ENCODE peak calls at places on chromosomes 12 and 14, in eight cellular contexts. S is gastrocnemius medialis, J is lower leg skin, W is endothelial cell of umbilical vein, R is heart left ventricle, D is A549, V is K562, C is breast epithelium. O is an unnamed sample.

GRCh38 chr14:30943694-30944093 is 69.3 kb downstream of the COCH start:
- DNase-seq in S (no peak), J (no peak), W (no peak), R (no peak), D (no peak), V (no peak), C (no peak), O (no peak)

GRCh38 chr14:74975059-74975810 is 19.8 kb upstream of the PGF start:
- DNase-seq in S (peak), J (no peak), W (no peak), R (peak), D (no peak), V (no peak), C (peak), O (peak)

GRCh38 chr14:95765016-95765415 is 51.1 kb upstream of the TCL1A start:
- DNase-seq in S (no peak), J (no peak), W (no peak), R (no peak), D (no peak), V (no peak), C (no peak), O (no peak)

GRCh38 chr12:53122961-53123468 is 19.7 kb downstream of the SOAT2 start:
- DNase-seq in S (no peak), J (no peak), W (no peak), R (no peak), D (peak), V (no peak), C (no peak), O (no peak)

GRCh38 chr12:48750215-48750614 is 33.7 kb upstream of the CCNT1 start:
- DNase-seq in S (no peak), J (no peak), W (no peak), R (no peak), D (no peak), V (no peak), C (no peak), O (no peak)

GRCh38 chr14:72054929-72055328 is 122.7 kb downstream of the RGS6 start:
- DNase-seq in S (no peak), J (no peak), W (no peak), R (no peak), D (no peak), V (no peak), C (no peak), O (no peak)

GRCh38 chr14:66284346-66284745 is 201.8 kb upstream of the CCDC196 start:
- DNase-seq in S (no peak), J (no peak), W (no peak), R (no peak), D (peak), V (no peak), C (no peak), O (no peak)

GRCh38 chr12:46468159-46468558 is 95.6 kb upstream of the SLC38A2 start:
- DNase-seq in S (peak), J (no peak), W (no peak), R (peak), D (peak), V (no peak), C (no peak), O (no peak)

GRCh38 chr12:78636253-78636855 is 228.2 kb upstream of the SYT1 start:
- DNase-seq in S (no peak), J (no peak), W (no peak), R (no peak), D (no peak), V (no peak), C (no peak), O (no peak)

GRCh38 chr12:91980345-91980744 is 165.3 kb downstream of the BTG1 start:
- DNase-seq in S (no peak), J (no peak), W (no peak), R (no peak), D (no peak), V (no peak), C (no peak), O (no peak)

GRCh38 chr14:77123381-77124344 is 17.9 kb downstream of the ZDHHC22 start:
- DNase-seq in S (peak), J (peak), W (no peak), R (peak), D (no peak), V (peak), C (peak), O (peak)

GRCh38 chr12:131436922-131437705 is 273.8 kb upstream of the SFSWAP start:
- DNase-seq in S (no peak), J (no peak), W (no peak), R (no peak), D (no peak), V (no peak), C (peak), O (no peak)

GRCh38 chr12:1660304-1661187 is 30.3 kb upstream of the ADIPOR2 start:
- DNase-seq in S (peak), J (peak), W (peak), R (no peak), D (peak), V (no peak), C (peak), O (peak)

GRCh38 chr14:39266589-39266870 is 32.8 kb downstream of the MIA2 start:
- DNase-seq in S (no peak), J (peak), W (no peak), R (peak), D (peak), V (no peak), C (peak), O (peak)

GRCh38 chr14:32560213-32560857 is 231.2 kb downstream of the AKAP6 start:
- DNase-seq in S (peak), J (peak), W (peak), R (peak), D (peak), V (peak), C (no peak), O (no peak)

GRCh38 chr12:94721173-94721572 is 70.8 kb upstream of the TMCC3 start:
- DNase-seq in S (no peak), J (no peak), W (no peak), R (no peak), D (no peak), V (no peak), C (no peak), O (no peak)

GRCh38 chr12:6928703-6929407 is 1.1 kb downstream of the ATN1 start:
- DNase-seq in S (no peak), J (no peak), W (no peak), R (no peak), D (no peak), V (no peak), C (no peak), O (no peak)
- TF ChIP-seq POLR2A in S (no peak), J (no peak), W (no peak), R (no peak), D (no peak), V (no peak), C (no peak), O (no peak)

GRCh38 chr14:91417134-91417982 is at the start of gene CCDC88C:
- DNase-seq in S (no peak), J (no peak), W (peak), R (peak), D (peak), V (peak), C (peak), O (peak)

GRCh38 chr14:91417983-91418386 is 365 bp upstream of the CCDC88C start:
- DNase-seq in S (no peak), J (no peak), W (no peak), R (no peak), D (peak), V (peak), C (no peak), O (peak)

GRCh38 chr14:91415794-91416743 is 1.6 kb downstream of the CCDC88C start:
- DNase-seq in S (no peak), J (no peak), W (peak), R (no peak), D (no peak), V (peak), C (no peak), O (no peak)

GRCh38 chr14:91418387-91419043 is 895 bp upstream of the CCDC88C start:
- DNase-seq in S (peak), J (peak), W (peak), R (peak), D (peak), V (peak), C (peak), O (peak)

GRCh38 chr14:91416744-91417133 is 881 bp downstream of the CCDC88C start:
- DNase-seq in S (no peak), J (no peak), W (peak), R (no peak), D (no peak), V (peak), C (no peak), O (no peak)
- H3K4me3 ChIP-seq in S (peak), J (peak), W (peak), R (peak), D (peak), V (peak), C (peak), O (peak)

GRCh38 chr12:116910645-116911449 is at the start of gene FBXW8:
- DNase-seq in S (peak), J (peak), W (peak), R (peak), D (peak), V (peak), C (peak), O (peak)
- TF ChIP-seq POLR2A in S (peak), J (no peak), W (peak), R (peak), D (peak), V (peak), C (no peak), O (peak)

GRCh38 chr12:68119724-68120211 is 39.8 kb downstream of the IFNG start:
- DNase-seq in S (no peak), J (no peak), W (no peak), R (no peak), D (no peak), V (no peak), C (no peak), O (no peak)

GRCh38 chr12:68121143-68121542 is 38.4 kb downstream of the IFNG start:
- DNase-seq in S (no peak), J (no peak), W (no peak), R (no peak), D (no peak), V (no peak), C (no peak), O (no peak)

GRCh38 chr12:68119250-68119649 is 40.3 kb downstream of the IFNG start:
- DNase-seq in S (no peak), J (no peak), W (no peak), R (no peak), D (no peak), V (no peak), C (no peak), O (no peak)

GRCh38 chr12:68122236-68122920 is 37.2 kb downstream of the IFNG start:
- DNase-seq in S (no peak), J (no peak), W (no peak), R (no peak), D (no peak), V (no peak), C (no peak), O (no peak)

DNA sequence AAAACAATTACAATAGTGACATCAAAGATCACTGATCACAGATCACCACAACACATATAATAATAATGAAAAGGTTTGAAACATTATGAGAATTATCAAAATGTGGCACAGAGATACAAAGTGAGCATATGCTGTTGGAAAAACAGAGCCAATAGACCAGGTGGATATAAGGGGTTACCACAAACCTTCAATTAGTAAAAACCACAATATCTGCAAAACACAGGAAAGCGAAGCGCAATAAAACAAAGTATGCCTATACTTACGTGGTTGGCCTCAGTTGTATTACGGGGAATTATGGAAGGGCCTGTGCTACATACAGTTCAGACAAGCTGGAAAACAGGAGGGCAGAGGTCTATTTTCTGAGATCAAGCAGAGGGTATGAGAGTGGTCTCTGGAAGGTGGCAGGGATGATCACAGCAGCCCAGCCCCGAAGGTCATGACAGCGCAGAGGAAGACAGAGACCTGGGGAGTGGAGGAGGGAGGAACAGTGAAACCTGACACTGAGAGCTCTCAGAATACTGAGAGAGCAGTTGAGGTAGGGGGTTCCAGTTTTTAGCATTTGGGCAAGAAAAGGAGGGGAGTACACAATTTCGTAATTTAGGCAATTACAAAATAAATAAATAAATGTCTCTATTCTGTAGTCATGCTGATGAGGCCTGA is 41.3 kb downstream of the IFNG start:
- DNase-seq in S (no peak), J (no peak), W (no peak), R (no peak), D (no peak), V (no peak), C (no peak), O (no peak)
- H3K4me3 ChIP-seq in S (no peak), J (no peak), W (no peak), R (no peak), D (no peak), V (no peak), C (no peak), O (no peak)

GRCh38 chr12:75660805-75661404 is 149.5 kb upstream of the KRR1 start:
- DNase-seq in S (no peak), J (no peak), W (peak), R (no peak), D (peak), V (no peak), C (no peak), O (no peak)
- TF ChIP-seq POLR2A in S (no peak), J (no peak), W (no peak), R (no peak), D (no peak), V (no peak), C (no peak), O (no peak)

DNA sequence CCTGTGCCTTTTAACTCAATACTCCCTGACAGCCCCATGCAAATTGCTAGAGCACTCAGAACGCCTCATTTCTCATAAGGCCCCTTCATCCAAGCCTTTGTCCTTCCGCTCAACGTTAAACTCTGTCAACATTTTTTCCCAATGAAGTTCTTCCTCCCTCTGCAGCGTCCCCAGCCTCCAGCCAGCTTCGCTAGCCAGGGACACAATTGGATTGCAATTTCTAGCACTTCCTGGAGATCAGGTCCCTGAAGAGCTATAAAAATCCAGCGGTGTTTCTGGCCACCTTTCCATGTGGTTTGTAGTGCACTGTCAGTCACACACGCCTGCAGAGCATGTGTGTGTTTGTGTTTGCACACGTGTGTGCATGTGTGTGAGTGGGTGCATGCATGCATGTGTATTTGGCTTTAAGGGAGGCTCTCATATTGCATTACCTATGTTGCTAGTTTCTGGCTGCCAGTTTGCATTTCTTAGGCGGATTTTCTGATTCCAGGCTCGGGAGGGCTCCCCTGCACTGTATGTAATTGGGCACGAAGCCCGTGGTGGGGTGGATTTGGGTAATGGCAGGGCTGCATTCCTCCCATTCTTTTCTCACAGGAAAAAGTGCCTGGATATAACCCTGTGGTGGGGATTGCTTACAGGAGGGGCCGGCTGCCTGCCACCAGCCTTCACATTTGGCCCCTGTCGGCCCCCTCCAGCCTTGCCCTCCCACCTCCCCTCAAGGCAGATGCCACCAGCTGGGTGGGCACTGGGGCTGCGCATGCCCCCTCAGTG is 73.8 kb downstream of the TSPAN9 start:
- DNase-seq in S (no peak), J (no peak), W (peak), R (no peak), D (no peak), V (no peak), C (no peak), O (no peak)
- H3K4me3 ChIP-seq in S (no peak), J (no peak), W (no peak), R (no peak), D (no peak), V (no peak), C (peak), O (no peak)

GRCh38 chr14:105480807-105481801 is 5.6 kb upstream of the CRIP1 start:
- DNase-seq in S (peak), J (peak), W (peak), R (peak), D (peak), V (peak), C (peak), O (peak)
- TF ChIP-seq POLR2A in S (no peak), J (no peak), W (peak), R (no peak), D (peak), V (peak), C (no peak), O (no peak)